ENCODE peak calls at places on chromosome 1, in six cellular contexts. X, F, D, W, H and M are unnamed samples.

GRCh38 chr1:154442006-154442740 is 37.0 kb downstream of the IL6R start:
- DNase-seq in H (peak; percentile 35), F (no peak), X (no peak), D (no peak), W (no peak), M (peak; percentile 29)

GRCh38 chr1:99737016-99737415 is 29.4 kb downstream of the FRRS1 start:
- DNase-seq in D (no peak), H (no peak), F (peak; percentile 65), X (peak; percentile 39), W (no peak), M (peak; percentile 61)

GRCh38 chr1:55970711-55971110 is 608.7 kb downstream of the PLPP3 start:
- DNase-seq in F (no peak), H (no peak), W (no peak), D (no peak), X (no peak), M (no peak)

GRCh38 chr1:55622071-55622470 is 406.9 kb upstream of the USP24 start:
- DNase-seq in W (no peak), D (no peak), X (no peak), F (no peak), H (no peak), M (no peak)

GRCh38 chr1:145936247-145936646 is 9.0 kb upstream of the RBM8A start:
- DNase-seq in H (no peak), W (no peak), D (no peak), F (no peak), X (no peak), M (no peak)

GRCh38 chr1:164786980-164787833 is 228.2 kb downstream of the PBX1 start:
- DNase-seq in H (peak; percentile 55), F (peak; percentile 94), D (peak; percentile 67), X (peak; percentile 48), W (peak; percentile 85), M (peak; percentile 93)

GRCh38 chr1:234551032-234551378 is 59.0 kb downstream of the IRF2BP2 start:
- DNase-seq in W (no peak), X (no peak), F (no peak), H (no peak), D (no peak), M (no peak)

GRCh38 chr1:86708923-86709322 is 4.5 kb downstream of the SH3GLB1 start:
- DNase-seq in W (no peak), H (no peak), D (no peak), X (no peak), F (no peak), M (no peak)

GRCh38 chr1:209601809-209602657 is 18.5 kb downstream of the CAMK1G start:
- DNase-seq in D (peak; percentile 46), F (peak; percentile 56), H (peak; percentile 31), W (peak; percentile 22), X (no peak), M (peak; percentile 78)